ENCODE peak calls at places on chromosome 13, in four cellular contexts. One of them, this sample, is unnamed.

GRCh38 chr13:109465151-109465550 is 321.2 kb downstream of the IRS2 start:
- DNase-seq in WTC11: no peak
- DNase-seq in foreskin fibroblast: peak; percentile 51
- DNase-seq in progenitor cell of endocrine pancreas: no peak
- DNase-seq in this sample: no peak

GRCh38 chr13:106028916-106029315 is 506.5 kb downstream of the EFNB2 start:
- DNase-seq in progenitor cell of endocrine pancreas: no peak
- DNase-seq in foreskin fibroblast: peak; percentile 45
- DNase-seq in WTC11: no peak
- DNase-seq in this sample: peak; percentile 25

GRCh38 chr13:103157434-103158145 is 91.4 kb upstream of the SLC10A2 start:
- DNase-seq in foreskin fibroblast: no peak
- DNase-seq in WTC11: no peak
- DNase-seq in progenitor cell of endocrine pancreas: no peak
- DNase-seq in this sample: no peak

GRCh38 chr13:26021516-26021915 is 30.3 kb downstream of the SHISA2 start:
- DNase-seq in foreskin fibroblast: no peak
- DNase-seq in progenitor cell of endocrine pancreas: no peak
- DNase-seq in WTC11: no peak
- DNase-seq in this sample: no peak

GRCh38 chr13:90445179-90445578 is 902.3 kb upstream of the MIR17HG start:
- DNase-seq in WTC11: no peak
- DNase-seq in foreskin fibroblast: peak; percentile 86
- DNase-seq in progenitor cell of endocrine pancreas: no peak
- DNase-seq in this sample: peak; percentile 87

GRCh38 chr13:95741584-95742563 is 64.9 kb downstream of the DNAJC3 start:
- DNase-seq in progenitor cell of endocrine pancreas: no peak
- DNase-seq in foreskin fibroblast: no peak
- DNase-seq in WTC11: no peak
- DNase-seq in this sample: no peak

GRCh38 chr13:32391101-32391620 is 36.8 kb downstream of the N4BP2L1 start:
- DNase-seq in WTC11: peak; percentile 43
- DNase-seq in foreskin fibroblast: no peak
- DNase-seq in progenitor cell of endocrine pancreas: no peak
- DNase-seq in this sample: peak; percentile 3

GRCh38 chr13:29805994-29806748 is 44.2 kb downstream of the UBL3 start:
- DNase-seq in progenitor cell of endocrine pancreas: no peak
- DNase-seq in foreskin fibroblast: no peak
- DNase-seq in WTC11: no peak
- DNase-seq in this sample: no peak

GRCh38 chr13:50106559-50106958 is 91.3 kb downstream of the KCNRG start:
- DNase-seq in foreskin fibroblast: no peak
- DNase-seq in WTC11: no peak
- DNase-seq in progenitor cell of endocrine pancreas: no peak
- DNase-seq in this sample: no peak

GRCh38 chr13:113086031-113086750 is 19.4 kb upstream of the F7 start:
- DNase-seq in WTC11: peak; percentile 68
- DNase-seq in progenitor cell of endocrine pancreas: no peak
- DNase-seq in foreskin fibroblast: no peak
- DNase-seq in this sample: no peak

GRCh38 chr13:101982903-101983302 is 418.9 kb downstream of the FGF14 start:
- DNase-seq in WTC11: no peak
- DNase-seq in progenitor cell of endocrine pancreas: no peak
- DNase-seq in foreskin fibroblast: no peak
- DNase-seq in this sample: no peak

GRCh38 chr13:32587774-32588165 is 1.5 kb downstream of the PDS5B start:
- DNase-seq in foreskin fibroblast: no peak
- DNase-seq in progenitor cell of endocrine pancreas: no peak
- DNase-seq in WTC11: no peak
- DNase-seq in this sample: no peak

GRCh38 chr13:112819111-112819510 is 129.3 kb downstream of the ATP11A start:
- DNase-seq in foreskin fibroblast: no peak
- DNase-seq in progenitor cell of endocrine pancreas: no peak
- DNase-seq in WTC11: no peak
- DNase-seq in this sample: no peak

GRCh38 chr13:26500618-26501320 is 56.7 kb upstream of the WASF3 start:
- DNase-seq in progenitor cell of endocrine pancreas: no peak
- DNase-seq in foreskin fibroblast: no peak
- DNase-seq in WTC11: no peak
- DNase-seq in this sample: no peak

GRCh38 chr13:106373989-106374572 is 161.4 kb downstream of the EFNB2 start:
- DNase-seq in WTC11: no peak
- DNase-seq in progenitor cell of endocrine pancreas: no peak
- DNase-seq in foreskin fibroblast: peak; percentile 48
- DNase-seq in this sample: no peak

GRCh38 chr13:33541962-33542308 is 256.4 kb upstream of the STARD13 start:
- DNase-seq in progenitor cell of endocrine pancreas: no peak
- DNase-seq in foreskin fibroblast: no peak
- DNase-seq in WTC11: no peak
- DNase-seq in this sample: no peak

GRCh38 chr13:45830121-45830520 is 21.4 kb downstream of the SIAH3 start:
- DNase-seq in foreskin fibroblast: no peak
- DNase-seq in progenitor cell of endocrine pancreas: no peak
- DNase-seq in WTC11: no peak
- DNase-seq in this sample: no peak

GRCh38 chr13:104106705-104107393 is 1040.6 kb upstream of the SLC10A2 start:
- DNase-seq in foreskin fibroblast: no peak
- DNase-seq in WTC11: peak; percentile 41
- DNase-seq in progenitor cell of endocrine pancreas: no peak
- DNase-seq in this sample: no peak

GRCh38 chr13:107028751-107029150 is 460.8 kb upstream of the ARGLU1 start:
- DNase-seq in foreskin fibroblast: no peak
- DNase-seq in progenitor cell of endocrine pancreas: no peak
- DNase-seq in WTC11: no peak
- DNase-seq in this sample: no peak

GRCh38 chr13:38849316-38849715 is 141.3 kb downstream of the STOML3 start:
- DNase-seq in progenitor cell of endocrine pancreas: no peak
- DNase-seq in WTC11: no peak
- DNase-seq in foreskin fibroblast: no peak
- DNase-seq in this sample: no peak

GRCh38 chr13:28707629-28708427 is 10.9 kb downstream of the SLC46A3 start:
- DNase-seq in WTC11: no peak
- DNase-seq in progenitor cell of endocrine pancreas: no peak
- DNase-seq in foreskin fibroblast: peak; percentile 88
- DNase-seq in this sample: peak; percentile 73

GRCh38 chr13:37910790-37911189 is 41.2 kb upstream of the TRPC4 start:
- DNase-seq in WTC11: no peak
- DNase-seq in foreskin fibroblast: no peak
- DNase-seq in progenitor cell of endocrine pancreas: no peak
- DNase-seq in this sample: no peak

GRCh38 chr13:39038569-39038898 is 278 bp downstream of the NHLRC3 start:
- DNase-seq in foreskin fibroblast: no peak
- DNase-seq in progenitor cell of endocrine pancreas: no peak
- DNase-seq in WTC11: no peak
- DNase-seq in this sample: no peak

GRCh38 chr13:85386424-85386823 is 412.8 kb downstream of the SLITRK6 start:
- DNase-seq in foreskin fibroblast: no peak
- DNase-seq in progenitor cell of endocrine pancreas: no peak
- DNase-seq in WTC11: no peak
- DNase-seq in this sample: no peak

GRCh38 chr13:21176195-21176981 is at the start of the genes MRPL57 and SKA3:
- DNase-seq in WTC11: peak; percentile 96
- DNase-seq in foreskin fibroblast: peak; percentile 89
- DNase-seq in progenitor cell of endocrine pancreas: peak; percentile 94
- DNase-seq in this sample: peak; percentile 89

GRCh38 chr13:62357887-62358645 is 942.4 kb upstream of the PCDH20 start:
- DNase-seq in WTC11: peak; percentile 64
- DNase-seq in foreskin fibroblast: peak; percentile 23
- DNase-seq in progenitor cell of endocrine pancreas: peak; percentile 24
- DNase-seq in this sample: no peak

GRCh38 chr13:102399791-102400618 is 1.8 kb downstream of the FGF14 start:
- DNase-seq in WTC11: peak; percentile 38
- DNase-seq in progenitor cell of endocrine pancreas: no peak
- DNase-seq in foreskin fibroblast: no peak
- DNase-seq in this sample: no peak

GRCh38 chr13:60137911-60138570 is 25.7 kb downstream of the DIAPH3 start:
- DNase-seq in foreskin fibroblast: no peak
- DNase-seq in WTC11: no peak
- DNase-seq in progenitor cell of endocrine pancreas: no peak
- DNase-seq in this sample: no peak

GRCh38 chr13:30577381-30577780 is 40.3 kb upstream of the USPL1 start:
- DNase-seq in WTC11: no peak
- DNase-seq in foreskin fibroblast: peak; percentile 71
- DNase-seq in progenitor cell of endocrine pancreas: no peak
- DNase-seq in this sample: peak; percentile 88

GRCh38 chr13:19940106-19940505 is 18.4 kb upstream of the ZMYM2 start:
- DNase-seq in progenitor cell of endocrine pancreas: no peak
- DNase-seq in WTC11: no peak
- DNase-seq in foreskin fibroblast: no peak
- DNase-seq in this sample: no peak

GRCh38 chr13:37681295-37682032 is 82.9 kb upstream of the POSTN start:
- DNase-seq in foreskin fibroblast: peak; percentile 77
- DNase-seq in WTC11: no peak
- DNase-seq in progenitor cell of endocrine pancreas: no peak
- DNase-seq in this sample: peak; percentile 78

DNA sequence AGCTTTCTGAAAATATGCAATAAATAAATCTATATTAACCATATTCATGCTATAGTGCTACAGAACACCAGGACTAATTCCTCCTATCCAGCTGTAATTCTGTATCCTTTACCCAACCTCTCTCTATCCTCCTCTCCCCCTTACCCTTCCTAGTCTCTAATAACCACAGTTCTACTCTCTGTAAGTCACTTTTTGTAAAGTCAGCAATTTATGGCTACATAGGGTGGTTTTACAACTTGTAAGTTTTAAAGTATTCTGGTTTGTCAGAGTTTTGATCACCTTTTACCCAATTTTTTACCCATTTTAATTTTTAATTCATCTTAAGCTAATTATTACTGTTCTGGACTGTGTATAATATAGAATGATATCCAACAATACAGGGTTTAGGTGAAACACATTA is 34.0 kb downstream of the MTRF1 start:
- DNase-seq in progenitor cell of endocrine pancreas: no peak
- DNase-seq in foreskin fibroblast: no peak
- DNase-seq in WTC11: no peak
- DNase-seq in this sample: no peak
- TF ChIP-seq CTCF in progenitor cell of endocrine pancreas: no peak
- TF ChIP-seq CTCF in foreskin fibroblast: no peak
- TF ChIP-seq CTCF in WTC11: no peak
- TF ChIP-seq CTCF in this sample: no peak

GRCh38 chr13:98869408-98870090 is 108.3 kb downstream of the DOCK9 start:
- DNase-seq in foreskin fibroblast: no peak
- DNase-seq in progenitor cell of endocrine pancreas: no peak
- DNase-seq in WTC11: no peak
- DNase-seq in this sample: no peak
- TF ChIP-seq CTCF in foreskin fibroblast: no peak
- TF ChIP-seq CTCF in progenitor cell of endocrine pancreas: peak; percentile 32
- TF ChIP-seq CTCF in WTC11: no peak
- TF ChIP-seq CTCF in this sample: peak; percentile 71

GRCh38 chr13:108306768-108307332 is 37.3 kb downstream of the TNFSF13B start:
- DNase-seq in WTC11: no peak
- DNase-seq in foreskin fibroblast: no peak
- DNase-seq in progenitor cell of endocrine pancreas: no peak
- DNase-seq in this sample: no peak
- TF ChIP-seq CTCF in WTC11: no peak
- TF ChIP-seq CTCF in foreskin fibroblast: no peak
- TF ChIP-seq CTCF in progenitor cell of endocrine pancreas: no peak
- TF ChIP-seq CTCF in this sample: no peak

GRCh38 chr13:41411536-41411935 is 45.8 kb upstream of the RGCC start:
- DNase-seq in foreskin fibroblast: peak; percentile 62
- DNase-seq in progenitor cell of endocrine pancreas: no peak
- DNase-seq in WTC11: peak; percentile 35
- DNase-seq in this sample: peak; percentile 52
- TF ChIP-seq CTCF in foreskin fibroblast: peak; percentile 39
- TF ChIP-seq CTCF in progenitor cell of endocrine pancreas: no peak
- TF ChIP-seq CTCF in WTC11: no peak
- TF ChIP-seq CTCF in this sample: peak; percentile 63

GRCh38 chr13:87777395-87777794 is 106.2 kb downstream of the SLITRK5 start:
- DNase-seq in WTC11: no peak
- DNase-seq in progenitor cell of endocrine pancreas: no peak
- DNase-seq in foreskin fibroblast: no peak
- DNase-seq in this sample: no peak
- TF ChIP-seq CTCF in WTC11: no peak
- TF ChIP-seq CTCF in progenitor cell of endocrine pancreas: no peak
- TF ChIP-seq CTCF in foreskin fibroblast: no peak
- TF ChIP-seq CTCF in this sample: no peak

GRCh38 chr13:43787998-43788397 is 1.2 kb upstream of the ENOX1 start:
- DNase-seq in foreskin fibroblast: peak; percentile 51
- DNase-seq in progenitor cell of endocrine pancreas: no peak
- DNase-seq in WTC11: peak; percentile 20
- DNase-seq in this sample: peak; percentile 54
- TF ChIP-seq CTCF in foreskin fibroblast: peak; percentile 48
- TF ChIP-seq CTCF in progenitor cell of endocrine pancreas: no peak
- TF ChIP-seq CTCF in WTC11: no peak
- TF ChIP-seq CTCF in this sample: peak; percentile 79

GRCh38 chr13:48526269-48526668 is 6.6 kb downstream of the RCBTB2 start:
- DNase-seq in WTC11: no peak
- DNase-seq in foreskin fibroblast: no peak
- DNase-seq in progenitor cell of endocrine pancreas: no peak
- DNase-seq in this sample: no peak
- TF ChIP-seq CTCF in WTC11: no peak
- TF ChIP-seq CTCF in foreskin fibroblast: no peak
- TF ChIP-seq CTCF in progenitor cell of endocrine pancreas: no peak
- TF ChIP-seq CTCF in this sample: no peak

This sample was measured in HFFc6.